ENCODE peak calls at places on chromosomes 5 and 9, in six cellular contexts. D is substantia nigra, R is astrocyte of the cerebellum, B is HTR-8/SVneo, T is RPMI7951, P is NCI-H69. J is an unnamed sample.

GRCh38 chr5:137560414-137560813 is 61.3 kb upstream of the SPOCK1 start:
- DNase-seq in D (no peak), R (no peak), T (peak), P (no peak), B (no peak), J (no peak)

GRCh38 chr5:115378754-115379153 is 82.3 kb upstream of the CCDC112 start:
- DNase-seq in R (no peak), P (no peak), B (no peak), D (no peak), T (no peak), J (no peak)

GRCh38 chr9:77475641-77476473 is 172.3 kb downstream of the GNA14 start:
- DNase-seq in T (peak), B (no peak), D (no peak), R (no peak), P (peak), J (no peak)

GRCh38 chr5:157166494-157167218 is 592 bp upstream of the GARIN3 start:
- DNase-seq in R (no peak), D (no peak), B (no peak), P (no peak), T (no peak), J (no peak)

GRCh38 chr9:91817493-91818225 is 132.4 kb downstream of the ROR2 start:
- DNase-seq in T (no peak), P (peak), R (peak), D (no peak), B (no peak), J (no peak)

GRCh38 chr9:4386819-4387218 is 87.0 kb upstream of the GLIS3 start:
- DNase-seq in T (no peak), R (no peak), B (no peak), D (no peak), P (no peak), J (no peak)

GRCh38 chr5:7420506-7421280 is 24.8 kb downstream of the ADCY2 start:
- DNase-seq in P (no peak), B (no peak), R (no peak), T (no peak), D (no peak), J (no peak)

GRCh38 chr5:130104895-130105684 is 200.8 kb downstream of the CHSY3 start:
- DNase-seq in B (no peak), D (no peak), R (no peak), T (no peak), P (no peak), J (no peak)

GRCh38 chr5:113031132-113031531 is 54.5 kb downstream of the DCP2 start:
- DNase-seq in D (no peak), T (no peak), B (no peak), R (no peak), P (no peak), J (no peak)

GRCh38 chr5:181160144-181160754 is 12.9 kb downstream of the OR2V2 start:
- DNase-seq in P (peak), T (peak), R (no peak), B (peak), D (peak), J (peak)

GRCh38 chr5:139488269-139488668 is 5.7 kb upstream of the STING1 start:
- DNase-seq in P (no peak), D (no peak), R (no peak), B (no peak), T (no peak), J (no peak)

GRCh38 chr5:1065143-1065750 is 46.6 kb downstream of the SLC12A7 start:
- DNase-seq in P (no peak), D (no peak), B (no peak), R (no peak), T (no peak), J (no peak)

GRCh38 chr5:136560111-136560510 is 194.8 kb upstream of the TRPC7 start:
- DNase-seq in D (no peak), B (no peak), R (no peak), P (no peak), T (no peak), J (no peak)

GRCh38 chr9:115411993-115412452 is 294.1 kb upstream of the TNC start:
- DNase-seq in R (no peak), D (no peak), P (peak), T (peak), B (no peak), J (no peak)

GRCh38 chr5:61966991-61967390 is 339.0 kb upstream of the KIF2A start:
- DNase-seq in D (no peak), R (no peak), P (peak), B (no peak), T (no peak), J (no peak)